ENCODE peak calls at places on chromosomes 16 and 17, in eight cellular contexts. X, N, G, V, O, H, P and S are unnamed samples.

GRCh38 chr16:88331989-88332920 is 50.5 kb upstream of the ZNF469 start:
- DNase-seq in X (peak), N (no peak), G (no peak), V (no peak), O (peak), H (no peak), P (no peak), S (peak)

GRCh38 chr16:71796501-71796900 is 12.1 kb downstream of the AP1G1 start:
- DNase-seq in X (no peak), N (no peak), G (no peak), V (no peak), O (peak), H (no peak), P (no peak), S (no peak)

GRCh38 chr16:72043058-72043457 is 11.2 kb upstream of the HP start:
- DNase-seq in X (no peak), N (no peak), G (no peak), V (no peak), O (no peak), H (no peak), P (no peak), S (no peak)

GRCh38 chr17:76940293-76940692 is 72.1 kb downstream of the MGAT5B start:
- DNase-seq in X (no peak), N (no peak), G (no peak), V (no peak), O (no peak), H (no peak), P (no peak), S (no peak)

GRCh38 chr17:40281663-40282062 is 6.0 kb upstream of the CDC6 start:
- DNase-seq in X (no peak), N (no peak), G (no peak), V (no peak), O (no peak), H (no peak), P (no peak), S (no peak)

GRCh38 chr17:36469733-36470132 is 16.7 kb upstream of the ZNHIT3 start:
- DNase-seq in X (no peak), N (no peak), G (no peak), V (no peak), O (no peak), H (no peak), P (no peak), S (no peak)

GRCh38 chr16:27717726-27718125 is 167.8 kb downstream of the KATNIP start:
- DNase-seq in X (no peak), N (no peak), G (no peak), V (no peak), O (no peak), H (no peak), P (no peak), S (no peak)

GRCh38 chr16:8372141-8372540 is 218.2 kb downstream of the TMEM114 start:
- DNase-seq in X (no peak), N (no peak), G (no peak), V (no peak), O (no peak), H (no peak), P (no peak), S (no peak)

GRCh38 chr17:77540531-77540930 is 399.8 kb downstream of the SEC14L1 start:
- DNase-seq in X (no peak), N (no peak), G (no peak), V (no peak), O (no peak), H (no peak), P (no peak), S (no peak)

GRCh38 chr17:80427366-80428282 is 12.7 kb downstream of the ENDOV start:
- DNase-seq in X (no peak), N (no peak), G (no peak), V (no peak), O (no peak), H (no peak), P (no peak), S (no peak)

GRCh38 chr16:79821911-79822310 is 221.4 kb upstream of the MAF start:
- DNase-seq in X (no peak), N (no peak), G (no peak), V (no peak), O (no peak), H (no peak), P (no peak), S (no peak)

GRCh38 chr16:1366712-1367299 is 15.1 kb downstream of the GNPTG start:
- DNase-seq in X (no peak), N (no peak), G (no peak), V (no peak), O (no peak), H (no peak), P (no peak), S (no peak)